ENCODE peak calls at places on chromosome 20, in six cellular contexts. M is gastrocnemius medialis, E is body of pancreas, N is transverse colon, S is stomach, F is heart left ventricle. U is an unnamed sample.
A peak's percentile ranks its signal among the peaks of the same experiment; 100 is the strongest.

GRCh38 chr20:37378420-37378784 is 32.5 kb downstream of the SRC start:
- DNase-seq in M (no peak), E (no peak), N (no peak), S (no peak), F (no peak), U (no peak)

GRCh38 chr20:373171-373890 is 7.2 kb upstream of the TRIB3 start:
- DNase-seq in M (no peak), E (peak; percentile 42), N (no peak), S (no peak), F (peak; percentile 62), U (no peak)

GRCh38 chr20:61789329-61789728 is 276.4 kb downstream of the TAF4 start:
- DNase-seq in M (no peak), E (no peak), N (no peak), S (no peak), F (no peak), U (no peak)

GRCh38 chr20:12316794-12317193 is 399.1 kb downstream of the BTBD3 start:
- DNase-seq in M (no peak), E (no peak), N (no peak), S (no peak), F (no peak), U (no peak)

GRCh38 chr20:11249239-11249638 is 575.4 kb upstream of the JAG1 start:
- DNase-seq in M (no peak), E (no peak), N (no peak), S (no peak), F (no peak), U (no peak)

GRCh38 chr20:31719644-31720485 is 2.8 kb downstream of the BCL2L1 start:
- DNase-seq in M (no peak), E (no peak), N (peak; percentile 42), S (peak; percentile 53), F (no peak), U (peak; percentile 48)

GRCh38 chr20:62156592-62157386 is 13.2 kb downstream of the SS18L1 start:
- DNase-seq in M (no peak), E (peak; percentile 52), N (peak; percentile 63), S (peak; percentile 60), F (peak; percentile 68), U (peak; percentile 51)

GRCh38 chr20:61954276-61955021 is 111.2 kb downstream of the TAF4 start:
- DNase-seq in M (no peak), E (no peak), N (no peak), S (no peak), F (no peak), U (no peak)

GRCh38 chr20:57397693-57398108 is 6.5 kb downstream of the RBM38 start:
- DNase-seq in M (no peak), E (peak; percentile 50), N (peak; percentile 57), S (peak; percentile 43), F (peak; percentile 34), U (no peak)

GRCh38 chr20:944148-944547 is 28.0 kb upstream of the ANGPT4 start:
- DNase-seq in M (no peak), E (no peak), N (no peak), S (no peak), F (no peak), U (no peak)

GRCh38 chr20:21490105-21490504 is 23.8 kb downstream of the NKX2-2 start:
- DNase-seq in M (no peak), E (no peak), N (no peak), S (no peak), F (no peak), U (no peak)

GRCh38 chr20:52012093-52012492 is 179.5 kb downstream of the ZFP64 start:
- DNase-seq in M (no peak), E (no peak), N (no peak), S (no peak), F (no peak), U (no peak)

GRCh38 chr20:34580588-34580940 is 22.0 kb downstream of the MAP1LC3A start:
- DNase-seq in M (no peak), E (no peak), N (no peak), S (no peak), F (no peak), U (no peak)
- H3K27ac ChIP-seq in M (no peak overlapping the region), E (no peak overlapping the region), N (peak overlapping the region; percentile 67), S (no peak overlapping the region), F (no peak overlapping the region), U (peak overlapping the region; percentile 34)

DNA sequence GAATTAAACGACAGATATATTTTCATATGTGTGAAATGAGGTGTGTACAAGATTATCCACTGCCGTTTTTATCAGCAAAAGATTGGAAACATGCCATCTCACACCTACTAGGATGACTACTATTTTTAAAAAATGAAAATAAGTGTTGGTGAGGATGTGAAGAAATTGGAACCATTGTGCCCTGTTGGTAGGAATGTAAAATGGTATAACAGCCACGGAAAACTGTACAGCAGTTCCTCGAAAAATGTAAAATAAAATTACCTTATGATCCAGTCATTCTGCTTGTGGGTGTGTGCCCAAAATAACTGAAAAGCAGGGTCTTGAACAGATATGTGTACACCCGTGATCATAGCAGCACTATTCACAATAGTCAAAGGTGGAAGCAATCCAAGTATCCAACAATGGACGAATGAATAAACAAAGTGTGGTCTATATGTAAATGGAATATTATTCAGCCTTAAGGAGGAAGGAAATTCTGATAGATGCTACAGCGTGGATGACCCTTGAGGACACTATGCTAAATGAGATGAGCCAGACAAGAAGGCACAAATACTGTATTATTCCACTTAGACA is 27.0 kb upstream of the CCN5 start:
- DNase-seq in M (no peak), E (no peak), N (no peak), S (no peak), F (no peak), U (no peak)
- TF ChIP-seq CTCF in M (no peak), E (no peak), N (no peak), S (no peak), F (no peak), U (no peak)

GRCh38 chr20:50223321-50223995 is 32.8 kb downstream of the CEBPB start:
- DNase-seq in M (no peak), E (no peak), N (no peak), S (no peak), F (no peak), U (no peak)
- H3K27ac ChIP-seq in M (no peak overlapping the region), E (peak overlapping the region; percentile 69), N (peak overlapping the region; percentile 58), S (peak overlapping the region; percentile 75), F (peak overlapping the region; percentile 68), U (no peak overlapping the region)

DNA sequence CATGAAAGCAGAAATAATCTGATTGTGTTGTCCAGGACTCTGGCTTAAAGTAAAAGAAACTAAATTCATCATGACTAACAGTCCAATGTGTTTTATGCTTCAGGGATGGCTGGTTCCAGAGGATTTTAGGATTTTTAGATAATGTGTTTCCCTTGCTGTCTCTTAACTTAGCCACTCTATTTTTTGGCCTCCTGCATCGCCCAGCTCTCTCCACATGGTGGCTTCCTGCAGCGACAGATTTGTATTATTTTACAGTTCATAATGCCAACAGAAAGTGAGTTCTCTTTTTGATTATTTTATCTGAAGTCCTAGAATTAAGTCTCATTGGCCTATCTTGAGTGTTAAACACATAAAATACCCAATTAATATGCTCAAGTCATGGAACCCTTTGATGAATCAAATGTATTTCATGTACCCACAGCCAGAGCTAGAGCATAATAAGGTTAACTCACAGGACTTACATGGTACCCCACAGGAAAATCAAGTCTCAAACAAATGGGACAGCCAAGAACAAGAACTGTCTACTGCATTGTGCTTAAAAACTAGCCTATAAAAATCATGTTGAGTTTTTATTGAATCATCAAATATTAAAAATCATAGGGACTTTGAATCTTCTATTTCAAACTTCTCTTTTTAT is 582.5 kb downstream of the DOK5 start:
- DNase-seq in M (no peak), E (no peak), N (peak; percentile 10), S (no peak), F (no peak), U (no peak)
- TF ChIP-seq CTCF in M (no peak), E (peak; percentile 11), N (peak; percentile 34), S (no peak), F (peak; percentile 39), U (peak; percentile 37)

U was measured in colonic mucosa.